ENCODE peak calls at places on chromosomes 6 and 20, in four cellular contexts. One of them, this sample, is unnamed.
A peak's percentile ranks its signal among the peaks of the same experiment; 100 is the strongest.

GRCh38 chr6:136652656-136653055 is 102.4 kb upstream of the MAP7 start:
- ATAC-seq in A549: no peak
- ATAC-seq in HepG2: no peak
- ATAC-seq in GM12878: no peak
- ATAC-seq in this sample: no peak

GRCh38 chr6:11711644-11711993 is 67.0 kb downstream of the ADTRP start:
- ATAC-seq in A549: no peak
- ATAC-seq in HepG2: no peak
- ATAC-seq in GM12878: peak; percentile 62
- ATAC-seq in this sample: no peak

GRCh38 chr6:3294921-3295871 is 36.4 kb downstream of the PSMG4 start:
- ATAC-seq in A549: peak; percentile 76
- ATAC-seq in HepG2: peak; percentile 72
- ATAC-seq in GM12878: peak; percentile 46
- ATAC-seq in this sample: no peak

GRCh38 chr6:43287717-43288679 is 10.1 kb upstream of the SLC22A7 start:
- ATAC-seq in A549: peak; percentile 27
- ATAC-seq in HepG2: peak; percentile 42
- ATAC-seq in GM12878: no peak
- ATAC-seq in this sample: no peak

GRCh38 chr6:166206510-166207389 is 39.1 kb upstream of the TBXT start:
- ATAC-seq in A549: no peak
- ATAC-seq in HepG2: no peak
- ATAC-seq in GM12878: no peak
- ATAC-seq in this sample: no peak

GRCh38 chr6:106572875-106573575 is 56.3 kb downstream of the RTN4IP1 start:
- ATAC-seq in A549: no peak
- ATAC-seq in HepG2: no peak
- ATAC-seq in GM12878: no peak
- ATAC-seq in this sample: no peak

GRCh38 chr20:32798046-32798985 is 21.4 kb upstream of the MAPRE1 start:
- ATAC-seq in A549: no peak
- ATAC-seq in HepG2: no peak
- ATAC-seq in GM12878: no peak
- ATAC-seq in this sample: no peak

GRCh38 chr6:130120731-130121130 is 102.0 kb downstream of the SAMD3 start:
- ATAC-seq in A549: no peak
- ATAC-seq in HepG2: no peak
- ATAC-seq in GM12878: peak; percentile 52
- ATAC-seq in this sample: no peak

GRCh38 chr20:17771206-17772004 is 71.6 kb downstream of the BANF2 start:
- ATAC-seq in A549: no peak
- ATAC-seq in HepG2: peak; percentile 93
- ATAC-seq in GM12878: no peak
- ATAC-seq in this sample: no peak

GRCh38 chr20:45343867-45344721 is 4.1 kb downstream of the SDC4 start:
- ATAC-seq in A549: peak; percentile 70
- ATAC-seq in HepG2: peak; percentile 61
- ATAC-seq in GM12878: no peak
- ATAC-seq in this sample: peak; percentile 80

GRCh38 chr6:34491091-34491430 is 25.2 kb downstream of the PACSIN1 start:
- ATAC-seq in A549: no peak
- ATAC-seq in HepG2: no peak
- ATAC-seq in GM12878: no peak
- ATAC-seq in this sample: peak; percentile 36

GRCh38 chr6:89987140-89987539 is 92.9 kb downstream of the GJA10 start:
- ATAC-seq in A549: no peak
- ATAC-seq in HepG2: no peak
- ATAC-seq in GM12878: no peak
- ATAC-seq in this sample: no peak

GRCh38 chr6:110741517-110741916 is 73.8 kb downstream of the CDK19 start:
- ATAC-seq in A549: no peak
- ATAC-seq in HepG2: no peak
- ATAC-seq in GM12878: no peak
- ATAC-seq in this sample: no peak

GRCh38 chr6:110738899-110739365 is 76.3 kb downstream of the CDK19 start:
- ATAC-seq in A549: peak; percentile 80
- ATAC-seq in HepG2: peak; percentile 99
- ATAC-seq in GM12878: peak; percentile 58
- ATAC-seq in this sample: peak; percentile 71
- H3K4me3 ChIP-seq in A549: no peak overlapping the region
- H3K4me3 ChIP-seq in HepG2: peak overlapping the region; percentile 23
- H3K4me3 ChIP-seq in GM12878: no peak overlapping the region
- H3K4me3 ChIP-seq in this sample: no peak overlapping the region

DNA sequence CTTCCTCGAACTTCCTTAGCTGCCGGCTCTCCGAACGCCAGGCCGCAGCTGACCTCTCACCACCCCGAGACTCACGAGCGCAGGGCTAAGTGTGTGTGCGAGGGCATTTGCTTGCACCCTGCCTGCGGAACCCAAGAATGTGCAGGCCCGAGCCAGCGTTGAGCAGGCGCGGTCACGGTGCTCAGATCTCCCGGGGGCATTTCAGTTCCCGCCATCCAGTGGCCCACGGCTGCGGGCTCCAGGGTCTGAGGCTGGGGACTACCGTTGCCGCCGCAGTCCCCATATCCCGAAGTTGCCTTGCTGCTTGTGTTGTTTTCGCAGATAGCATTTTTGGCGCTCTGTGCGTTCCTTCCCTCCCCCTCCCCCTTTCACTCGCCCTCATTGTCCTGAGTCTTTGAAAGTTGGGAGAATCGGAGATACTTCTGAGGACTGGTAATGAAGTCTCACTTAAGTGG is 1.7 kb downstream of the NR2E1 start:
- ATAC-seq in A549: no peak
- ATAC-seq in HepG2: no peak
- ATAC-seq in GM12878: no peak
- ATAC-seq in this sample: no peak
- H3K4me1 ChIP-seq in A549: no peaks in the 10 kb centered on the region
- H3K4me1 ChIP-seq in HepG2: peaks cover 19% of the 10 kb centered on the region
- H3K4me1 ChIP-seq in GM12878: no peaks in the 10 kb centered on the region
- H3K4me1 ChIP-seq in this sample: peaks cover 65% of the 10 kb centered on the region

GRCh38 chr6:37426058-37426944 is 6.7 kb upstream of the CMTR1 start:
- ATAC-seq in A549: no peak
- ATAC-seq in HepG2: no peak
- ATAC-seq in GM12878: no peak
- ATAC-seq in this sample: no peak
- TF ChIP-seq EP300 in A549: no peak
- TF ChIP-seq EP300 in HepG2: no peak
- TF ChIP-seq EP300 in GM12878: no peak
- TF ChIP-seq EP300 in this sample: no peak

GRCh38 chr6:79672631-79673065 is 41.5 kb downstream of the SH3BGRL2 start:
- ATAC-seq in A549: peak; percentile 59
- ATAC-seq in HepG2: peak; percentile 77
- ATAC-seq in GM12878: peak; percentile 69
- ATAC-seq in this sample: no peak
- H3K4me3 ChIP-seq in A549: no peak overlapping the region
- H3K4me3 ChIP-seq in HepG2: no peak overlapping the region
- H3K4me3 ChIP-seq in GM12878: no peak overlapping the region
- H3K4me3 ChIP-seq in this sample: no peak overlapping the region

GRCh38 chr6:299050-299980 is 7.0 kb downstream of the DUSP22 start:
- ATAC-seq in A549: no peak
- ATAC-seq in HepG2: no peak
- ATAC-seq in GM12878: no peak
- ATAC-seq in this sample: no peak

GRCh38 chr6:301526-301925 is 9.2 kb downstream of the DUSP22 start:
- ATAC-seq in A549: no peak
- ATAC-seq in HepG2: no peak
- ATAC-seq in GM12878: no peak
- ATAC-seq in this sample: no peak

GRCh38 chr6:300026-300425 is 7.7 kb downstream of the DUSP22 start:
- ATAC-seq in A549: no peak
- ATAC-seq in HepG2: no peak
- ATAC-seq in GM12878: no peak
- ATAC-seq in this sample: no peak

GRCh38 chr6:301929-302705 is 9.8 kb downstream of the DUSP22 start:
- ATAC-seq in A549: no peak
- ATAC-seq in HepG2: no peak
- ATAC-seq in GM12878: no peak
- ATAC-seq in this sample: no peak

DNA sequence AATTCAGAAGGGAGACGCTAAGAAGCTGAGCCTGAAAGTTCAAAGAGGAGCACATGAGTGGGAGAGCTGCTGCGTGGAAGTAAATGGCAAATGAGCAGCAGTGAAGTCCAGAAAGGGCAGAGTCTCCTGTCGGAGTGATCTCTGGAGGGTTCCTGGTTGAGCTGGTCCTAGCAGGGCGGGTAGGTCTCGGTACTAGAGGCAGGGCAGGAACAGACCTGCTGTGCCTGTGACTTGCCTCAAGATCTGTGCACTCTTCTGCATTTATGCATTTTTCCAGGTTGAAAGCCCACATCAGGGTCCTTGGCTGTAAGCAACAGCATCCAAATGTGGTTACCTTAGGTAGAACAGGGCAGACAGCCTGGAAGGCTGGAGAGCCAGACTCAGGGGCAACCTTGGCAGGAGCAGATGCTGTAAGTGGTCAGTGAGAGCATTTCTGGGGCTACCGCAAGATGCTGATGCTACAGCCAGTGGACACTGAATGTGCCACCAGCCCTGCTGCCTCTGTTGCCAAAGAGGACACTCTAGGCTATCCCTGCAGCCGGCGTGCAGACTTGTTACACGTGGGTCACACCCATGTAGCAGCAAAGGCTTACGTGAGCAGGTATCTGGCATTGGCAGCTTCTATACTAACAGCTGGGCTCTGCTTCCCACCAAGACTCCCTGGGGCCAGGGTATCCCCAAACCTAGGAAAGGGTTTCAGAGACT is 8.4 kb downstream of the DUSP22 start:
- ATAC-seq in A549: no peak
- ATAC-seq in HepG2: no peak
- ATAC-seq in GM12878: no peak
- ATAC-seq in this sample: no peak
- H3K4me1 ChIP-seq in A549: no peaks in the 10 kb centered on the region
- H3K4me1 ChIP-seq in HepG2: peaks cover 21% of the 10 kb centered on the region
- H3K4me1 ChIP-seq in GM12878: peaks cover 78% of the 10 kb centered on the region
- H3K4me1 ChIP-seq in this sample: peaks cover 20% of the 10 kb centered on the region

GRCh38 chr6:14499309-14499708 is 381.7 kb downstream of the CD83 start:
- ATAC-seq in A549: no peak
- ATAC-seq in HepG2: no peak
- ATAC-seq in GM12878: no peak
- ATAC-seq in this sample: no peak

GRCh38 chr6:14502551-14502950 is 385.0 kb downstream of the CD83 start:
- ATAC-seq in A549: peak; percentile 36
- ATAC-seq in HepG2: no peak
- ATAC-seq in GM12878: no peak
- ATAC-seq in this sample: no peak

GRCh38 chr6:14499804-14500203 is 382.2 kb downstream of the CD83 start:
- ATAC-seq in A549: peak; percentile 79
- ATAC-seq in HepG2: no peak
- ATAC-seq in GM12878: no peak
- ATAC-seq in this sample: no peak

GRCh38 chr6:14501914-14502313 is 384.3 kb downstream of the CD83 start:
- ATAC-seq in A549: no peak
- ATAC-seq in HepG2: no peak
- ATAC-seq in GM12878: no peak
- ATAC-seq in this sample: no peak

DNA sequence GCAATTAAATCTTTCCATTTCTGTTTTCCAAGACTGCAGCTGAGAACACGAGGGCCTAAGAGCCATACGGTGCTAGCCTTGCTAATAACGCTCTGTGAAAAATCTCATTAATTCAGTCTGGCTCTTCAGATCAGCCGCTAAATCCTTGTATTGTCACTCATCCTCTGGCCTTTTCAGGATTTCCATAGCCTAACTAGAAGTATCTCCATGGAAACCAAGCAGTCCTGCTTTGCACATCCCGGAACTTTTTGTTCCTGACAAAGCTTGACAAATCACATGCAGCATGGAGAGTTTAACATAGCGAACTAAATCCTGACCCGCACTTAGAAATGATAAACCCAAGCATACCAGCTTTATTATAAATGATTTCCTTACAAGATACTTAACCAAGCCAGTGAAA is 383.7 kb downstream of the CD83 start:
- ATAC-seq in A549: no peak
- ATAC-seq in HepG2: no peak
- ATAC-seq in GM12878: no peak
- ATAC-seq in this sample: no peak
- TF ChIP-seq EP300 in A549: no peak
- TF ChIP-seq EP300 in HepG2: no peak
- TF ChIP-seq EP300 in GM12878: no peak
- TF ChIP-seq EP300 in this sample: no peak

DNA sequence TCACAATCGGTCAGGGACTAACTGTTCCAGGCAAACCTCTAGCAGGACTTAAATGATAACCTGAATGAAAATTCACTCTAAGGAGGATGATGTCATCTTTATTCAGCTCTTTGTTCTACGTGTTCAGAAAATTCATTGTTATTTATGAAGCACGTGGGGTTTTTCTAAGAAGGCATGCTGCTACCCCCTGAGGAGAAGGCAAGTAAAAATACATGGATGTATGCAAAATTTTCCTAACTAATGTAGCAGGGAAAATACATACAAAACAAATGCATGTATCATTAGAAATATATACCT is 42.7 kb upstream of the ATXN1 start:
- ATAC-seq in A549: no peak
- ATAC-seq in HepG2: no peak
- ATAC-seq in GM12878: no peak
- ATAC-seq in this sample: no peak
- H3K4me3 ChIP-seq in A549: no peak overlapping the region
- H3K4me3 ChIP-seq in HepG2: no peak overlapping the region
- H3K4me3 ChIP-seq in GM12878: no peak overlapping the region
- H3K4me3 ChIP-seq in this sample: peak overlapping the region; percentile 34

GRCh38 chr6:7901780-7902179 is 8.8 kb downstream of the TXNDC5 start:
- ATAC-seq in A549: no peak
- ATAC-seq in HepG2: no peak
- ATAC-seq in GM12878: no peak
- ATAC-seq in this sample: no peak
- H3K4me1 ChIP-seq in A549: peaks cover 10% of the 10 kb centered on the region
- H3K4me1 ChIP-seq in HepG2: peaks cover 36% of the 10 kb centered on the region
- H3K4me1 ChIP-seq in GM12878: peaks cover 22% of the 10 kb centered on the region
- H3K4me1 ChIP-seq in this sample: no peaks in the 10 kb centered on the region

GRCh38 chr20:50284811-50285375 is 94.3 kb downstream of the CEBPB start:
- ATAC-seq in A549: peak; percentile 2
- ATAC-seq in HepG2: peak; percentile 3
- ATAC-seq in GM12878: peak; percentile 32
- ATAC-seq in this sample: no peak
- TF ChIP-seq EP300 in A549: no peak
- TF ChIP-seq EP300 in HepG2: no peak
- TF ChIP-seq EP300 in GM12878: no peak
- TF ChIP-seq EP300 in this sample: no peak